ENCODE peak calls at places on chromosome 22, in nine cellular contexts. One of them, this sample, is unnamed.

GRCh38 chr22:40739723-40740122 is 60.4 kb downstream of the MCHR1 start:
- DNase-seq in Peyer's patch: no peak
- DNase-seq in right lobe of liver: no peak
- DNase-seq in heart right ventricle: no peak
- DNase-seq in astrocyte: no peak
- DNase-seq in A549: no peak
- DNase-seq in left ventricle myocardium inferior: no peak
- DNase-seq in sigmoid colon: no peak
- DNase-seq in mucosa of descending colon: no peak
- DNase-seq in this sample: no peak

GRCh38 chr22:46547179-46547882 is 9.9 kb upstream of the CELSR1 start:
- DNase-seq in Peyer's patch: peak; percentile 42
- DNase-seq in right lobe of liver: no peak
- DNase-seq in heart right ventricle: peak; percentile 58
- DNase-seq in astrocyte: peak; percentile 83
- DNase-seq in A549: no peak
- DNase-seq in left ventricle myocardium inferior: peak; percentile 60
- DNase-seq in sigmoid colon: no peak
- DNase-seq in mucosa of descending colon: no peak
- DNase-seq in this sample: peak; percentile 75

GRCh38 chr22:48976556-48977535 is 850.8 kb downstream of the BRD1 start:
- DNase-seq in Peyer's patch: no peak
- DNase-seq in right lobe of liver: no peak
- DNase-seq in heart right ventricle: no peak
- DNase-seq in astrocyte: no peak
- DNase-seq in A549: no peak
- DNase-seq in left ventricle myocardium inferior: no peak
- DNase-seq in sigmoid colon: no peak
- DNase-seq in mucosa of descending colon: no peak
- DNase-seq in this sample: no peak

GRCh38 chr22:30333707-30334087 is 7.0 kb upstream of the TBC1D10A start:
- DNase-seq in Peyer's patch: no peak
- DNase-seq in right lobe of liver: no peak
- DNase-seq in heart right ventricle: no peak
- DNase-seq in astrocyte: no peak
- DNase-seq in A549: no peak
- DNase-seq in left ventricle myocardium inferior: no peak
- DNase-seq in sigmoid colon: no peak
- DNase-seq in mucosa of descending colon: no peak
- DNase-seq in this sample: no peak

GRCh38 chr22:32637951-32638350 is 163.3 kb downstream of the FBXO7 start:
- DNase-seq in Peyer's patch: no peak
- DNase-seq in right lobe of liver: no peak
- DNase-seq in heart right ventricle: no peak
- DNase-seq in astrocyte: no peak
- DNase-seq in A549: no peak
- DNase-seq in left ventricle myocardium inferior: no peak
- DNase-seq in sigmoid colon: no peak
- DNase-seq in mucosa of descending colon: no peak
- DNase-seq in this sample: no peak

GRCh38 chr22:48943567-48944432 is 883.9 kb downstream of the BRD1 start:
- DNase-seq in Peyer's patch: no peak
- DNase-seq in right lobe of liver: peak; percentile 29
- DNase-seq in heart right ventricle: no peak
- DNase-seq in astrocyte: no peak
- DNase-seq in A549: peak; percentile 25
- DNase-seq in left ventricle myocardium inferior: no peak
- DNase-seq in sigmoid colon: peak; percentile 33
- DNase-seq in mucosa of descending colon: peak; percentile 12
- DNase-seq in this sample: peak; percentile 11

GRCh38 chr22:49368976-49369725 is 458.5 kb downstream of the BRD1 start:
- DNase-seq in Peyer's patch: no peak
- DNase-seq in right lobe of liver: no peak
- DNase-seq in heart right ventricle: no peak
- DNase-seq in astrocyte: no peak
- DNase-seq in A549: peak; percentile 32
- DNase-seq in left ventricle myocardium inferior: no peak
- DNase-seq in sigmoid colon: peak; percentile 63
- DNase-seq in mucosa of descending colon: no peak
- DNase-seq in this sample: no peak

GRCh38 chr22:29765905-29766631 is 739 bp downstream of the ZMAT5 start:
- DNase-seq in Peyer's patch: no peak
- DNase-seq in right lobe of liver: no peak
- DNase-seq in heart right ventricle: no peak
- DNase-seq in astrocyte: no peak
- DNase-seq in A549: no peak
- DNase-seq in left ventricle myocardium inferior: no peak
- DNase-seq in sigmoid colon: no peak
- DNase-seq in mucosa of descending colon: peak; percentile 60
- DNase-seq in this sample: no peak

GRCh38 chr22:33073989-33074391 is 15.8 kb upstream of the SYN3 start:
- DNase-seq in Peyer's patch: no peak
- DNase-seq in right lobe of liver: no peak
- DNase-seq in heart right ventricle: no peak
- DNase-seq in astrocyte: peak; percentile 4
- DNase-seq in A549: peak; percentile 8
- DNase-seq in left ventricle myocardium inferior: no peak
- DNase-seq in sigmoid colon: no peak
- DNase-seq in mucosa of descending colon: no peak
- DNase-seq in this sample: peak; percentile 37

GRCh38 chr22:47270463-47271135 is 508.1 kb downstream of the TBC1D22A start:
- DNase-seq in Peyer's patch: no peak
- DNase-seq in right lobe of liver: no peak
- DNase-seq in heart right ventricle: no peak
- DNase-seq in astrocyte: no peak
- DNase-seq in A549: no peak
- DNase-seq in left ventricle myocardium inferior: no peak
- DNase-seq in sigmoid colon: peak; percentile 38
- DNase-seq in mucosa of descending colon: no peak
- DNase-seq in this sample: no peak

GRCh38 chr22:40123387-40123786 is 54.3 kb upstream of the TNRC6B start:
- DNase-seq in Peyer's patch: no peak
- DNase-seq in right lobe of liver: no peak
- DNase-seq in heart right ventricle: peak; percentile 29
- DNase-seq in astrocyte: no peak
- DNase-seq in A549: no peak
- DNase-seq in left ventricle myocardium inferior: peak; percentile 47
- DNase-seq in sigmoid colon: no peak
- DNase-seq in mucosa of descending colon: no peak
- DNase-seq in this sample: no peak

GRCh38 chr22:46482311-46482710 is 55.1 kb downstream of the CELSR1 start:
- DNase-seq in Peyer's patch: no peak
- DNase-seq in right lobe of liver: no peak
- DNase-seq in heart right ventricle: no peak
- DNase-seq in astrocyte: no peak
- DNase-seq in A549: no peak
- DNase-seq in left ventricle myocardium inferior: no peak
- DNase-seq in sigmoid colon: no peak
- DNase-seq in mucosa of descending colon: no peak
- DNase-seq in this sample: no peak

GRCh38 chr22:29663230-29663826 is 56.5 kb upstream of the CABP7 start:
- DNase-seq in Peyer's patch: no peak
- DNase-seq in right lobe of liver: no peak
- DNase-seq in heart right ventricle: no peak
- DNase-seq in astrocyte: peak; percentile 71
- DNase-seq in A549: no peak
- DNase-seq in left ventricle myocardium inferior: no peak
- DNase-seq in sigmoid colon: no peak
- DNase-seq in mucosa of descending colon: no peak
- DNase-seq in this sample: no peak

GRCh38 chr22:48592066-48592345 is 1235.7 kb downstream of the BRD1 start:
- DNase-seq in Peyer's patch: no peak
- DNase-seq in right lobe of liver: no peak
- DNase-seq in heart right ventricle: no peak
- DNase-seq in astrocyte: no peak
- DNase-seq in A549: no peak
- DNase-seq in left ventricle myocardium inferior: no peak
- DNase-seq in sigmoid colon: no peak
- DNase-seq in mucosa of descending colon: no peak
- DNase-seq in this sample: no peak

GRCh38 chr22:43060213-43060612 is 29.0 kb downstream of the TTLL1 start:
- DNase-seq in Peyer's patch: peak; percentile 61
- DNase-seq in right lobe of liver: no peak
- DNase-seq in heart right ventricle: no peak
- DNase-seq in astrocyte: no peak
- DNase-seq in A549: no peak
- DNase-seq in left ventricle myocardium inferior: no peak
- DNase-seq in sigmoid colon: no peak
- DNase-seq in mucosa of descending colon: peak; percentile 37
- DNase-seq in this sample: no peak
- TF ChIP-seq CTCF in Peyer's patch: no peak
- TF ChIP-seq CTCF in right lobe of liver: peak; percentile 40
- TF ChIP-seq CTCF in heart right ventricle: peak; percentile 52
- TF ChIP-seq CTCF in astrocyte: peak; percentile 60
- TF ChIP-seq CTCF in A549: peak; percentile 31
- TF ChIP-seq CTCF in left ventricle myocardium inferior: peak; percentile 56
- TF ChIP-seq CTCF in sigmoid colon: no peak
- TF ChIP-seq CTCF in mucosa of descending colon: peak; percentile 55
- TF ChIP-seq CTCF in this sample: peak; percentile 92

DNA sequence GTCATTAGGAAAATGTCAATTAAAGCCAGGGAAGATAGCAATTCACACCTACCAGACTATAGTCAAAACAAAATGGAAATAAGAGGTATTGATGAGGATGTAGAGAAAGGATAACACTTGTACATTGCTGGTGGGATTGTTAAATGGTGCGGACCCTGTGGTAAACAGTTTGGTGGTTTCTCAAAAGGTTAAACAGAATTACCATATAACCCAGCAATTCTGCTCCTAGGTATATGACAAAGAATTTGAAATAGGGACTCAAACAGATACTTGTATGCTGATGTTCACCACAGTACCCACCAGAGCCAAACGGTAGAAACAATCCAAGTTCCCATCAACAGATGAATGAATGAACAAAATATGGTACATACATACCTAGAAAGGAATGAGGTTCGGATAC is 33.0 kb upstream of the TOP3B start:
- DNase-seq in Peyer's patch: no peak
- DNase-seq in right lobe of liver: no peak
- DNase-seq in heart right ventricle: no peak
- DNase-seq in astrocyte: no peak
- DNase-seq in A549: no peak
- DNase-seq in left ventricle myocardium inferior: no peak
- DNase-seq in sigmoid colon: no peak
- DNase-seq in mucosa of descending colon: no peak
- DNase-seq in this sample: no peak
- H3K4me1 ChIP-seq in Peyer's patch: no peaks in the 10 kb centered on the region
- H3K4me1 ChIP-seq in right lobe of liver: no peaks in the 10 kb centered on the region
- H3K4me1 ChIP-seq in heart right ventricle: no peaks in the 10 kb centered on the region
- H3K4me1 ChIP-seq in astrocyte: no peaks in the 10 kb centered on the region
- H3K4me1 ChIP-seq in A549: no peaks in the 10 kb centered on the region
- H3K4me1 ChIP-seq in left ventricle myocardium inferior: no peaks in the 10 kb centered on the region
- H3K4me1 ChIP-seq in sigmoid colon: no peaks in the 10 kb centered on the region
- H3K4me1 ChIP-seq in mucosa of descending colon: no peaks in the 10 kb centered on the region
- H3K4me1 ChIP-seq in this sample: no peaks in the 10 kb centered on the region

GRCh38 chr22:19494001-19494560 is 14.4 kb downstream of the CDC45 start:
- DNase-seq in Peyer's patch: no peak
- DNase-seq in right lobe of liver: no peak
- DNase-seq in heart right ventricle: no peak
- DNase-seq in astrocyte: no peak
- DNase-seq in A549: no peak
- DNase-seq in left ventricle myocardium inferior: no peak
- DNase-seq in sigmoid colon: no peak
- DNase-seq in mucosa of descending colon: no peak
- DNase-seq in this sample: no peak
- H3K4me3 ChIP-seq in Peyer's patch: no peak overlapping the region
- H3K4me3 ChIP-seq in right lobe of liver: no peak overlapping the region
- H3K4me3 ChIP-seq in heart right ventricle: no peak overlapping the region
- H3K4me3 ChIP-seq in astrocyte: no peak overlapping the region
- H3K4me3 ChIP-seq in A549: no peak overlapping the region
- H3K4me3 ChIP-seq in left ventricle myocardium inferior: no peak overlapping the region
- H3K4me3 ChIP-seq in sigmoid colon: no peak overlapping the region
- H3K4me3 ChIP-seq in mucosa of descending colon: no peak overlapping the region
- H3K4me3 ChIP-seq in this sample: no peak overlapping the region

GRCh38 chr22:37128555-37129281 is 19.2 kb upstream of the TMPRSS6 start:
- DNase-seq in Peyer's patch: no peak
- DNase-seq in right lobe of liver: peak; percentile 72
- DNase-seq in heart right ventricle: no peak
- DNase-seq in astrocyte: no peak
- DNase-seq in A549: no peak
- DNase-seq in left ventricle myocardium inferior: no peak
- DNase-seq in sigmoid colon: no peak
- DNase-seq in mucosa of descending colon: no peak
- DNase-seq in this sample: no peak

GRCh38 chr22:37126383-37126782 is 16.9 kb upstream of the TMPRSS6 start:
- DNase-seq in Peyer's patch: no peak
- DNase-seq in right lobe of liver: peak; percentile 97
- DNase-seq in heart right ventricle: no peak
- DNase-seq in astrocyte: no peak
- DNase-seq in A549: no peak
- DNase-seq in left ventricle myocardium inferior: no peak
- DNase-seq in sigmoid colon: no peak
- DNase-seq in mucosa of descending colon: no peak
- DNase-seq in this sample: no peak

GRCh38 chr22:37130031-37130430 is 19.7 kb downstream of the IL2RB start:
- DNase-seq in Peyer's patch: no peak
- DNase-seq in right lobe of liver: no peak
- DNase-seq in heart right ventricle: no peak
- DNase-seq in astrocyte: no peak
- DNase-seq in A549: no peak
- DNase-seq in left ventricle myocardium inferior: no peak
- DNase-seq in sigmoid colon: no peak
- DNase-seq in mucosa of descending colon: no peak
- DNase-seq in this sample: peak; percentile 29

GRCh38 chr22:37127350-37127878 is 17.9 kb upstream of the TMPRSS6 start:
- DNase-seq in Peyer's patch: no peak
- DNase-seq in right lobe of liver: no peak
- DNase-seq in heart right ventricle: no peak
- DNase-seq in astrocyte: no peak
- DNase-seq in A549: no peak
- DNase-seq in left ventricle myocardium inferior: no peak
- DNase-seq in sigmoid colon: no peak
- DNase-seq in mucosa of descending colon: no peak
- DNase-seq in this sample: no peak

GRCh38 chr22:37126882-37127281 is 17.4 kb upstream of the TMPRSS6 start:
- DNase-seq in Peyer's patch: no peak
- DNase-seq in right lobe of liver: no peak
- DNase-seq in heart right ventricle: no peak
- DNase-seq in astrocyte: no peak
- DNase-seq in A549: peak; percentile 19
- DNase-seq in left ventricle myocardium inferior: no peak
- DNase-seq in sigmoid colon: no peak
- DNase-seq in mucosa of descending colon: peak; percentile 16
- DNase-seq in this sample: peak; percentile 16
- TF ChIP-seq CTCF in Peyer's patch: no peak
- TF ChIP-seq CTCF in right lobe of liver: peak; percentile 62
- TF ChIP-seq CTCF in heart right ventricle: peak; percentile 14
- TF ChIP-seq CTCF in astrocyte: no peak
- TF ChIP-seq CTCF in A549: peak; percentile 28
- TF ChIP-seq CTCF in left ventricle myocardium inferior: no peak
- TF ChIP-seq CTCF in sigmoid colon: no peak
- TF ChIP-seq CTCF in mucosa of descending colon: peak; percentile 21
- TF ChIP-seq CTCF in this sample: peak; percentile 53

GRCh38 chr22:20135846-20136602 is 4.4 kb downstream of the ZDHHC8 start:
- DNase-seq in Peyer's patch: no peak
- DNase-seq in right lobe of liver: no peak
- DNase-seq in heart right ventricle: no peak
- DNase-seq in astrocyte: no peak
- DNase-seq in A549: no peak
- DNase-seq in left ventricle myocardium inferior: no peak
- DNase-seq in sigmoid colon: no peak
- DNase-seq in mucosa of descending colon: no peak
- DNase-seq in this sample: no peak
- H3K4me1 ChIP-seq in Peyer's patch: peaks cover 39% of the 10 kb centered on the region
- H3K4me1 ChIP-seq in right lobe of liver: no peaks in the 10 kb centered on the region
- H3K4me1 ChIP-seq in heart right ventricle: peaks cover 66% of the 10 kb centered on the region
- H3K4me1 ChIP-seq in astrocyte: peaks cover 21% of the 10 kb centered on the region
- H3K4me1 ChIP-seq in A549: peaks cover 7% of the 10 kb centered on the region
- H3K4me1 ChIP-seq in left ventricle myocardium inferior: peaks cover 76% of the 10 kb centered on the region
- H3K4me1 ChIP-seq in sigmoid colon: peaks cover 66% of the 10 kb centered on the region
- H3K4me1 ChIP-seq in mucosa of descending colon: peaks cover 15% of the 10 kb centered on the region
- H3K4me1 ChIP-seq in this sample: no peaks in the 10 kb centered on the region

GRCh38 chr22:43128928-43129424 is 14.2 kb downstream of the MCAT start:
- DNase-seq in Peyer's patch: peak; percentile 75
- DNase-seq in right lobe of liver: no peak
- DNase-seq in heart right ventricle: no peak
- DNase-seq in astrocyte: no peak
- DNase-seq in A549: no peak
- DNase-seq in left ventricle myocardium inferior: no peak
- DNase-seq in sigmoid colon: no peak
- DNase-seq in mucosa of descending colon: peak; percentile 79
- DNase-seq in this sample: peak; percentile 73
- H3K4me3 ChIP-seq in Peyer's patch: no peak overlapping the region
- H3K4me3 ChIP-seq in right lobe of liver: no peak overlapping the region
- H3K4me3 ChIP-seq in heart right ventricle: no peak overlapping the region
- H3K4me3 ChIP-seq in astrocyte: no peak overlapping the region
- H3K4me3 ChIP-seq in A549: no peak overlapping the region
- H3K4me3 ChIP-seq in left ventricle myocardium inferior: no peak overlapping the region
- H3K4me3 ChIP-seq in sigmoid colon: no peak overlapping the region
- H3K4me3 ChIP-seq in mucosa of descending colon: no peak overlapping the region
- H3K4me3 ChIP-seq in this sample: no peak overlapping the region